ENCODE peak calls at places on chromosome 14, in seven cellular contexts. One of them, this sample, is unnamed.

GRCh38 chr14:101360045-101360931 is 201.0 kb upstream of the DIO3 start:
- DNase-seq in pancreas: no peak
- DNase-seq in ovary: peak
- DNase-seq in LoVo: no peak
- DNase-seq in RWPE2: no peak
- DNase-seq in left ventricle myocardium superior: peak
- DNase-seq in NCI-H774: no peak
- DNase-seq in this sample: peak

GRCh38 chr14:65483647-65484046 is 71.1 kb downstream of the FUT8 start:
- DNase-seq in NCI-H774: no peak
- DNase-seq in RWPE2: no peak
- DNase-seq in LoVo: no peak
- DNase-seq in pancreas: no peak
- DNase-seq in left ventricle myocardium superior: no peak
- DNase-seq in ovary: no peak
- DNase-seq in this sample: no peak

GRCh38 chr14:59847711-59848110 is 22.9 kb downstream of the RTN1 start:
- DNase-seq in NCI-H774: no peak
- DNase-seq in LoVo: no peak
- DNase-seq in left ventricle myocardium superior: no peak
- DNase-seq in pancreas: no peak
- DNase-seq in RWPE2: no peak
- DNase-seq in ovary: no peak
- DNase-seq in this sample: no peak

GRCh38 chr14:92785601-92786426 is 8.3 kb upstream of the GOLGA5 start:
- DNase-seq in ovary: peak
- DNase-seq in left ventricle myocardium superior: peak
- DNase-seq in pancreas: peak
- DNase-seq in NCI-H774: no peak
- DNase-seq in RWPE2: no peak
- DNase-seq in LoVo: peak
- DNase-seq in this sample: no peak

GRCh38 chr14:96055065-96055752 is 16.0 kb downstream of the C14orf132 start:
- DNase-seq in LoVo: no peak
- DNase-seq in left ventricle myocardium superior: no peak
- DNase-seq in RWPE2: no peak
- DNase-seq in ovary: no peak
- DNase-seq in NCI-H774: no peak
- DNase-seq in pancreas: no peak
- DNase-seq in this sample: no peak

GRCh38 chr14:103727313-103728000 is 11.8 kb downstream of the ZFYVE21 start:
- DNase-seq in NCI-H774: no peak
- DNase-seq in RWPE2: no peak
- DNase-seq in pancreas: no peak
- DNase-seq in LoVo: no peak
- DNase-seq in left ventricle myocardium superior: peak
- DNase-seq in ovary: no peak
- DNase-seq in this sample: no peak

GRCh38 chr14:95287176-95287754 is 32.4 kb downstream of the CLMN start:
- DNase-seq in LoVo: no peak
- DNase-seq in pancreas: no peak
- DNase-seq in ovary: no peak
- DNase-seq in NCI-H774: no peak
- DNase-seq in left ventricle myocardium superior: no peak
- DNase-seq in RWPE2: no peak
- DNase-seq in this sample: no peak

GRCh38 chr14:68401855-68402254 is 391.0 kb downstream of the ZFP36L1 start:
- DNase-seq in NCI-H774: no peak
- DNase-seq in RWPE2: no peak
- DNase-seq in left ventricle myocardium superior: no peak
- DNase-seq in pancreas: no peak
- DNase-seq in ovary: no peak
- DNase-seq in LoVo: no peak
- DNase-seq in this sample: no peak

GRCh38 chr14:100873083-100873482 is 30.4 kb downstream of the RTL1 start:
- DNase-seq in RWPE2: peak
- DNase-seq in LoVo: no peak
- DNase-seq in pancreas: no peak
- DNase-seq in NCI-H774: no peak
- DNase-seq in ovary: no peak
- DNase-seq in left ventricle myocardium superior: peak
- DNase-seq in this sample: peak

GRCh38 chr14:59374048-59374447 is 91.1 kb downstream of the GPR135 start:
- DNase-seq in NCI-H774: no peak
- DNase-seq in LoVo: no peak
- DNase-seq in pancreas: no peak
- DNase-seq in ovary: no peak
- DNase-seq in RWPE2: no peak
- DNase-seq in left ventricle myocardium superior: no peak
- DNase-seq in this sample: no peak

GRCh38 chr14:44309336-44309735 is 197.7 kb downstream of the FSCB start:
- DNase-seq in NCI-H774: no peak
- DNase-seq in LoVo: no peak
- DNase-seq in pancreas: no peak
- DNase-seq in RWPE2: no peak
- DNase-seq in left ventricle myocardium superior: no peak
- DNase-seq in ovary: no peak
- DNase-seq in this sample: no peak

GRCh38 chr14:99910337-99911268 is 117.4 kb downstream of the EML1 start:
- DNase-seq in RWPE2: no peak
- DNase-seq in LoVo: peak
- DNase-seq in NCI-H774: no peak
- DNase-seq in ovary: no peak
- DNase-seq in pancreas: no peak
- DNase-seq in left ventricle myocardium superior: no peak
- DNase-seq in this sample: no peak

GRCh38 chr14:97107760-97108159 is 310.6 kb downstream of the VRK1 start:
- DNase-seq in LoVo: no peak
- DNase-seq in NCI-H774: no peak
- DNase-seq in RWPE2: no peak
- DNase-seq in ovary: no peak
- DNase-seq in pancreas: no peak
- DNase-seq in left ventricle myocardium superior: no peak
- DNase-seq in this sample: no peak

GRCh38 chr14:87397499-87397898 is 595.5 kb downstream of the GALC start:
- DNase-seq in LoVo: no peak
- DNase-seq in RWPE2: no peak
- DNase-seq in NCI-H774: no peak
- DNase-seq in left ventricle myocardium superior: no peak
- DNase-seq in pancreas: no peak
- DNase-seq in ovary: no peak
- DNase-seq in this sample: no peak

GRCh38 chr14:81269100-81269978 is 48.6 kb upstream of the GTF2A1 start:
- DNase-seq in NCI-H774: peak
- DNase-seq in ovary: no peak
- DNase-seq in left ventricle myocardium superior: no peak
- DNase-seq in LoVo: peak
- DNase-seq in pancreas: peak
- DNase-seq in RWPE2: no peak
- DNase-seq in this sample: no peak

GRCh38 chr14:89866458-89866857 is 88.1 kb downstream of the EFCAB11 start:
- DNase-seq in pancreas: no peak
- DNase-seq in NCI-H774: no peak
- DNase-seq in RWPE2: no peak
- DNase-seq in left ventricle myocardium superior: no peak
- DNase-seq in ovary: no peak
- DNase-seq in LoVo: no peak
- DNase-seq in this sample: no peak

GRCh38 chr14:68682166-68683103 is 110.4 kb downstream of the ZFP36L1 start:
- DNase-seq in NCI-H774: no peak
- DNase-seq in left ventricle myocardium superior: no peak
- DNase-seq in pancreas: no peak
- DNase-seq in RWPE2: no peak
- DNase-seq in ovary: no peak
- DNase-seq in LoVo: peak
- DNase-seq in this sample: peak

GRCh38 chr14:34676516-34677211 is 37.7 kb downstream of the CFL2 start:
- DNase-seq in LoVo: no peak
- DNase-seq in ovary: no peak
- DNase-seq in left ventricle myocardium superior: no peak
- DNase-seq in pancreas: no peak
- DNase-seq in NCI-H774: peak
- DNase-seq in RWPE2: no peak
- DNase-seq in this sample: no peak

GRCh38 chr14:38723954-38724353 is 379.1 kb downstream of the SEC23A start:
- DNase-seq in NCI-H774: no peak
- DNase-seq in LoVo: no peak
- DNase-seq in pancreas: no peak
- DNase-seq in left ventricle myocardium superior: no peak
- DNase-seq in ovary: no peak
- DNase-seq in RWPE2: no peak
- DNase-seq in this sample: no peak

GRCh38 chr14:23052182-23052623 is 5.1 kb downstream of the CDH24 start:
- DNase-seq in pancreas: no peak
- DNase-seq in left ventricle myocardium superior: no peak
- DNase-seq in NCI-H774: no peak
- DNase-seq in RWPE2: peak
- DNase-seq in ovary: no peak
- DNase-seq in LoVo: no peak
- DNase-seq in this sample: no peak

GRCh38 chr14:88818018-88818417 is 6.4 kb upstream of the TTC8 start:
- DNase-seq in left ventricle myocardium superior: no peak
- DNase-seq in pancreas: no peak
- DNase-seq in ovary: no peak
- DNase-seq in NCI-H774: no peak
- DNase-seq in LoVo: no peak
- DNase-seq in RWPE2: no peak
- DNase-seq in this sample: no peak

GRCh38 chr14:89973234-89973823 is 17.6 kb downstream of the TDP1 start:
- DNase-seq in left ventricle myocardium superior: peak
- DNase-seq in RWPE2: no peak
- DNase-seq in ovary: peak
- DNase-seq in NCI-H774: peak
- DNase-seq in pancreas: peak
- DNase-seq in LoVo: peak
- DNase-seq in this sample: peak

This sample was measured in sigmoid colon.